ENCODE peak calls at places on chromosomes 7 and 10, in nine cellular contexts. One of them, this sample, is unnamed.

GRCh38 chr10:28833313-28833712 is 156.0 kb downstream of the BAMBI start:
- DNase-seq in A549: no peak
- DNase-seq in naive B cell: no peak
- DNase-seq in activated CD4-positive, alpha-beta T cell treated with anti-CD3 and anti-CD28 coated beads for 36 hours: no peak
- DNase-seq in psoas muscle: no peak
- DNase-seq in lower leg skin: no peak
- DNase-seq in stimulated activated CD8-positive, alpha-beta memory T cell treated with anti-CD3 and anti-CD28 coated beads, Interleukin-12 subunit alpha, Interleukin-12 subunit beta, amount 100 ng/mL, for 4 hours: no peak
- DNase-seq in OCI-M1: no peak
- DNase-seq in DMS153: no peak
- DNase-seq in this sample: no peak

GRCh38 chr7:26777383-26777782 is 87.0 kb downstream of the SKAP2 start:
- DNase-seq in A549: no peak
- DNase-seq in naive B cell: no peak
- DNase-seq in activated CD4-positive, alpha-beta T cell treated with anti-CD3 and anti-CD28 coated beads for 36 hours: no peak
- DNase-seq in psoas muscle: no peak
- DNase-seq in lower leg skin: no peak
- DNase-seq in stimulated activated CD8-positive, alpha-beta memory T cell treated with anti-CD3 and anti-CD28 coated beads, Interleukin-12 subunit alpha, Interleukin-12 subunit beta, amount 100 ng/mL, for 4 hours: no peak
- DNase-seq in OCI-M1: no peak
- DNase-seq in DMS153: no peak
- DNase-seq in this sample: no peak

GRCh38 chr7:116802784-116803183 is 59.6 kb upstream of the CAPZA2 start:
- DNase-seq in A549: peak
- DNase-seq in naive B cell: peak
- DNase-seq in activated CD4-positive, alpha-beta T cell treated with anti-CD3 and anti-CD28 coated beads for 36 hours: peak
- DNase-seq in psoas muscle: no peak
- DNase-seq in lower leg skin: no peak
- DNase-seq in stimulated activated CD8-positive, alpha-beta memory T cell treated with anti-CD3 and anti-CD28 coated beads, Interleukin-12 subunit alpha, Interleukin-12 subunit beta, amount 100 ng/mL, for 4 hours: no peak
- DNase-seq in OCI-M1: peak
- DNase-seq in DMS153: peak
- DNase-seq in this sample: peak

GRCh38 chr7:137878333-137878961 is 31.7 kb upstream of the DGKI start:
- DNase-seq in A549: no peak
- DNase-seq in naive B cell: no peak
- DNase-seq in activated CD4-positive, alpha-beta T cell treated with anti-CD3 and anti-CD28 coated beads for 36 hours: no peak
- DNase-seq in psoas muscle: peak
- DNase-seq in lower leg skin: no peak
- DNase-seq in stimulated activated CD8-positive, alpha-beta memory T cell treated with anti-CD3 and anti-CD28 coated beads, Interleukin-12 subunit alpha, Interleukin-12 subunit beta, amount 100 ng/mL, for 4 hours: no peak
- DNase-seq in OCI-M1: peak
- DNase-seq in DMS153: no peak
- DNase-seq in this sample: no peak

GRCh38 chr7:154744226-154744860 is 258.6 kb downstream of the PAXIP1 start:
- DNase-seq in A549: peak
- DNase-seq in naive B cell: no peak
- DNase-seq in activated CD4-positive, alpha-beta T cell treated with anti-CD3 and anti-CD28 coated beads for 36 hours: peak
- DNase-seq in psoas muscle: no peak
- DNase-seq in lower leg skin: no peak
- DNase-seq in stimulated activated CD8-positive, alpha-beta memory T cell treated with anti-CD3 and anti-CD28 coated beads, Interleukin-12 subunit alpha, Interleukin-12 subunit beta, amount 100 ng/mL, for 4 hours: no peak
- DNase-seq in OCI-M1: peak
- DNase-seq in DMS153: no peak
- DNase-seq in this sample: peak

GRCh38 chr10:29590598-29591415 is 44.0 kb downstream of the SVIL start:
- DNase-seq in A549: peak
- DNase-seq in naive B cell: peak
- DNase-seq in activated CD4-positive, alpha-beta T cell treated with anti-CD3 and anti-CD28 coated beads for 36 hours: no peak
- DNase-seq in psoas muscle: no peak
- DNase-seq in lower leg skin: no peak
- DNase-seq in stimulated activated CD8-positive, alpha-beta memory T cell treated with anti-CD3 and anti-CD28 coated beads, Interleukin-12 subunit alpha, Interleukin-12 subunit beta, amount 100 ng/mL, for 4 hours: no peak
- DNase-seq in OCI-M1: peak
- DNase-seq in DMS153: no peak
- DNase-seq in this sample: no peak

GRCh38 chr10:59942556-59942955 is 36.2 kb upstream of the CCDC6 start:
- DNase-seq in A549: no peak
- DNase-seq in naive B cell: no peak
- DNase-seq in activated CD4-positive, alpha-beta T cell treated with anti-CD3 and anti-CD28 coated beads for 36 hours: no peak
- DNase-seq in psoas muscle: no peak
- DNase-seq in lower leg skin: no peak
- DNase-seq in stimulated activated CD8-positive, alpha-beta memory T cell treated with anti-CD3 and anti-CD28 coated beads, Interleukin-12 subunit alpha, Interleukin-12 subunit beta, amount 100 ng/mL, for 4 hours: no peak
- DNase-seq in OCI-M1: no peak
- DNase-seq in DMS153: no peak
- DNase-seq in this sample: no peak

GRCh38 chr10:49679480-49679893 is at the start of gene C10orf53:
- DNase-seq in A549: no peak
- DNase-seq in naive B cell: no peak
- DNase-seq in activated CD4-positive, alpha-beta T cell treated with anti-CD3 and anti-CD28 coated beads for 36 hours: peak
- DNase-seq in psoas muscle: no peak
- DNase-seq in lower leg skin: no peak
- DNase-seq in stimulated activated CD8-positive, alpha-beta memory T cell treated with anti-CD3 and anti-CD28 coated beads, Interleukin-12 subunit alpha, Interleukin-12 subunit beta, amount 100 ng/mL, for 4 hours: no peak
- DNase-seq in OCI-M1: no peak
- DNase-seq in DMS153: peak
- DNase-seq in this sample: peak

GRCh38 chr7:39248693-39249090 is 271.0 kb downstream of the POU6F2 start:
- DNase-seq in A549: no peak
- DNase-seq in naive B cell: no peak
- DNase-seq in activated CD4-positive, alpha-beta T cell treated with anti-CD3 and anti-CD28 coated beads for 36 hours: no peak
- DNase-seq in psoas muscle: no peak
- DNase-seq in lower leg skin: no peak
- DNase-seq in stimulated activated CD8-positive, alpha-beta memory T cell treated with anti-CD3 and anti-CD28 coated beads, Interleukin-12 subunit alpha, Interleukin-12 subunit beta, amount 100 ng/mL, for 4 hours: no peak
- DNase-seq in OCI-M1: no peak
- DNase-seq in DMS153: no peak
- DNase-seq in this sample: no peak

GRCh38 chr7:24827027-24827426 is 69.8 kb upstream of the GSDME start:
- DNase-seq in A549: no peak
- DNase-seq in naive B cell: no peak
- DNase-seq in activated CD4-positive, alpha-beta T cell treated with anti-CD3 and anti-CD28 coated beads for 36 hours: peak
- DNase-seq in psoas muscle: no peak
- DNase-seq in lower leg skin: peak
- DNase-seq in stimulated activated CD8-positive, alpha-beta memory T cell treated with anti-CD3 and anti-CD28 coated beads, Interleukin-12 subunit alpha, Interleukin-12 subunit beta, amount 100 ng/mL, for 4 hours: no peak
- DNase-seq in OCI-M1: no peak
- DNase-seq in DMS153: no peak
- DNase-seq in this sample: no peak

GRCh38 chr10:73497623-73498022 is 1.8 kb upstream of the PPP3CB start:
- DNase-seq in A549: no peak
- DNase-seq in naive B cell: no peak
- DNase-seq in activated CD4-positive, alpha-beta T cell treated with anti-CD3 and anti-CD28 coated beads for 36 hours: no peak
- DNase-seq in psoas muscle: no peak
- DNase-seq in lower leg skin: no peak
- DNase-seq in stimulated activated CD8-positive, alpha-beta memory T cell treated with anti-CD3 and anti-CD28 coated beads, Interleukin-12 subunit alpha, Interleukin-12 subunit beta, amount 100 ng/mL, for 4 hours: no peak
- DNase-seq in OCI-M1: no peak
- DNase-seq in DMS153: no peak
- DNase-seq in this sample: peak

GRCh38 chr10:122642726-122643605 is 56.7 kb downstream of the C10orf120 start:
- DNase-seq in A549: no peak
- DNase-seq in naive B cell: no peak
- DNase-seq in activated CD4-positive, alpha-beta T cell treated with anti-CD3 and anti-CD28 coated beads for 36 hours: no peak
- DNase-seq in psoas muscle: no peak
- DNase-seq in lower leg skin: no peak
- DNase-seq in stimulated activated CD8-positive, alpha-beta memory T cell treated with anti-CD3 and anti-CD28 coated beads, Interleukin-12 subunit alpha, Interleukin-12 subunit beta, amount 100 ng/mL, for 4 hours: no peak
- DNase-seq in OCI-M1: no peak
- DNase-seq in DMS153: no peak
- DNase-seq in this sample: no peak

GRCh38 chr10:129755075-129756020 is 208.7 kb downstream of the EBF3 start:
- DNase-seq in A549: no peak
- DNase-seq in naive B cell: no peak
- DNase-seq in activated CD4-positive, alpha-beta T cell treated with anti-CD3 and anti-CD28 coated beads for 36 hours: no peak
- DNase-seq in psoas muscle: peak
- DNase-seq in lower leg skin: peak
- DNase-seq in stimulated activated CD8-positive, alpha-beta memory T cell treated with anti-CD3 and anti-CD28 coated beads, Interleukin-12 subunit alpha, Interleukin-12 subunit beta, amount 100 ng/mL, for 4 hours: no peak
- DNase-seq in OCI-M1: no peak
- DNase-seq in DMS153: no peak
- DNase-seq in this sample: no peak

GRCh38 chr10:51886438-51887068 is 187.2 kb upstream of the CSTF2T start:
- DNase-seq in A549: no peak
- DNase-seq in naive B cell: no peak
- DNase-seq in activated CD4-positive, alpha-beta T cell treated with anti-CD3 and anti-CD28 coated beads for 36 hours: no peak
- DNase-seq in psoas muscle: no peak
- DNase-seq in lower leg skin: no peak
- DNase-seq in stimulated activated CD8-positive, alpha-beta memory T cell treated with anti-CD3 and anti-CD28 coated beads, Interleukin-12 subunit alpha, Interleukin-12 subunit beta, amount 100 ng/mL, for 4 hours: no peak
- DNase-seq in OCI-M1: no peak
- DNase-seq in DMS153: no peak
- DNase-seq in this sample: no peak

GRCh38 chr7:16891338-16891737 is 9.6 kb upstream of the AGR3 start:
- DNase-seq in A549: peak
- DNase-seq in naive B cell: peak
- DNase-seq in activated CD4-positive, alpha-beta T cell treated with anti-CD3 and anti-CD28 coated beads for 36 hours: peak
- DNase-seq in psoas muscle: no peak
- DNase-seq in lower leg skin: no peak
- DNase-seq in stimulated activated CD8-positive, alpha-beta memory T cell treated with anti-CD3 and anti-CD28 coated beads, Interleukin-12 subunit alpha, Interleukin-12 subunit beta, amount 100 ng/mL, for 4 hours: no peak
- DNase-seq in OCI-M1: peak
- DNase-seq in DMS153: peak
- DNase-seq in this sample: no peak

GRCh38 chr7:55127135-55127551 is 108.3 kb downstream of the EGFR start:
- DNase-seq in A549: no peak
- DNase-seq in naive B cell: no peak
- DNase-seq in activated CD4-positive, alpha-beta T cell treated with anti-CD3 and anti-CD28 coated beads for 36 hours: no peak
- DNase-seq in psoas muscle: no peak
- DNase-seq in lower leg skin: no peak
- DNase-seq in stimulated activated CD8-positive, alpha-beta memory T cell treated with anti-CD3 and anti-CD28 coated beads, Interleukin-12 subunit alpha, Interleukin-12 subunit beta, amount 100 ng/mL, for 4 hours: no peak
- DNase-seq in OCI-M1: no peak
- DNase-seq in DMS153: no peak
- DNase-seq in this sample: no peak

GRCh38 chr10:100984670-100985177 is 2.6 kb downstream of the MRPL43 start:
- DNase-seq in A549: no peak
- DNase-seq in naive B cell: no peak
- DNase-seq in activated CD4-positive, alpha-beta T cell treated with anti-CD3 and anti-CD28 coated beads for 36 hours: no peak
- DNase-seq in psoas muscle: peak
- DNase-seq in lower leg skin: no peak
- DNase-seq in stimulated activated CD8-positive, alpha-beta memory T cell treated with anti-CD3 and anti-CD28 coated beads, Interleukin-12 subunit alpha, Interleukin-12 subunit beta, amount 100 ng/mL, for 4 hours: no peak
- DNase-seq in OCI-M1: no peak
- DNase-seq in DMS153: no peak
- DNase-seq in this sample: no peak

GRCh38 chr10:132592790-132593788 is 55.5 kb downstream of the INPP5A start:
- DNase-seq in A549: no peak
- DNase-seq in naive B cell: peak
- DNase-seq in activated CD4-positive, alpha-beta T cell treated with anti-CD3 and anti-CD28 coated beads for 36 hours: peak
- DNase-seq in psoas muscle: no peak
- DNase-seq in lower leg skin: no peak
- DNase-seq in stimulated activated CD8-positive, alpha-beta memory T cell treated with anti-CD3 and anti-CD28 coated beads, Interleukin-12 subunit alpha, Interleukin-12 subunit beta, amount 100 ng/mL, for 4 hours: no peak
- DNase-seq in OCI-M1: peak
- DNase-seq in DMS153: no peak
- DNase-seq in this sample: no peak

GRCh38 chr10:76901701-76902100 is 735.9 kb downstream of the KCNMA1 start:
- DNase-seq in A549: no peak
- DNase-seq in naive B cell: no peak
- DNase-seq in activated CD4-positive, alpha-beta T cell treated with anti-CD3 and anti-CD28 coated beads for 36 hours: no peak
- DNase-seq in psoas muscle: no peak
- DNase-seq in lower leg skin: no peak
- DNase-seq in stimulated activated CD8-positive, alpha-beta memory T cell treated with anti-CD3 and anti-CD28 coated beads, Interleukin-12 subunit alpha, Interleukin-12 subunit beta, amount 100 ng/mL, for 4 hours: no peak
- DNase-seq in OCI-M1: no peak
- DNase-seq in DMS153: no peak
- DNase-seq in this sample: no peak

GRCh38 chr7:140281960-140282359 is 105.2 kb upstream of the KDM7A start:
- DNase-seq in A549: no peak
- DNase-seq in naive B cell: no peak
- DNase-seq in activated CD4-positive, alpha-beta T cell treated with anti-CD3 and anti-CD28 coated beads for 36 hours: no peak
- DNase-seq in psoas muscle: no peak
- DNase-seq in lower leg skin: no peak
- DNase-seq in stimulated activated CD8-positive, alpha-beta memory T cell treated with anti-CD3 and anti-CD28 coated beads, Interleukin-12 subunit alpha, Interleukin-12 subunit beta, amount 100 ng/mL, for 4 hours: no peak
- DNase-seq in OCI-M1: no peak
- DNase-seq in DMS153: no peak
- DNase-seq in this sample: no peak

GRCh38 chr7:12028508-12028907 is 182.6 kb upstream of the TMEM106B start:
- DNase-seq in A549: no peak
- DNase-seq in naive B cell: no peak
- DNase-seq in activated CD4-positive, alpha-beta T cell treated with anti-CD3 and anti-CD28 coated beads for 36 hours: no peak
- DNase-seq in psoas muscle: no peak
- DNase-seq in lower leg skin: no peak
- DNase-seq in stimulated activated CD8-positive, alpha-beta memory T cell treated with anti-CD3 and anti-CD28 coated beads, Interleukin-12 subunit alpha, Interleukin-12 subunit beta, amount 100 ng/mL, for 4 hours: no peak
- DNase-seq in OCI-M1: no peak
- DNase-seq in DMS153: no peak
- DNase-seq in this sample: no peak

GRCh38 chr7:85659364-85659763 is 472.5 kb upstream of the SEMA3D start:
- DNase-seq in A549: no peak
- DNase-seq in naive B cell: no peak
- DNase-seq in activated CD4-positive, alpha-beta T cell treated with anti-CD3 and anti-CD28 coated beads for 36 hours: no peak
- DNase-seq in psoas muscle: no peak
- DNase-seq in lower leg skin: no peak
- DNase-seq in stimulated activated CD8-positive, alpha-beta memory T cell treated with anti-CD3 and anti-CD28 coated beads, Interleukin-12 subunit alpha, Interleukin-12 subunit beta, amount 100 ng/mL, for 4 hours: no peak
- DNase-seq in OCI-M1: no peak
- DNase-seq in DMS153: no peak
- DNase-seq in this sample: no peak

GRCh38 chr10:80760914-80761371 is 223.2 kb downstream of the SH2D4B start:
- DNase-seq in A549: no peak
- DNase-seq in naive B cell: no peak
- DNase-seq in activated CD4-positive, alpha-beta T cell treated with anti-CD3 and anti-CD28 coated beads for 36 hours: no peak
- DNase-seq in psoas muscle: no peak
- DNase-seq in lower leg skin: no peak
- DNase-seq in stimulated activated CD8-positive, alpha-beta memory T cell treated with anti-CD3 and anti-CD28 coated beads, Interleukin-12 subunit alpha, Interleukin-12 subunit beta, amount 100 ng/mL, for 4 hours: no peak
- DNase-seq in OCI-M1: no peak
- DNase-seq in DMS153: no peak
- DNase-seq in this sample: no peak

GRCh38 chr10:58952162-58952561 is 224.3 kb upstream of the PHYHIPL start:
- DNase-seq in A549: no peak
- DNase-seq in naive B cell: no peak
- DNase-seq in activated CD4-positive, alpha-beta T cell treated with anti-CD3 and anti-CD28 coated beads for 36 hours: no peak
- DNase-seq in psoas muscle: no peak
- DNase-seq in lower leg skin: peak
- DNase-seq in stimulated activated CD8-positive, alpha-beta memory T cell treated with anti-CD3 and anti-CD28 coated beads, Interleukin-12 subunit alpha, Interleukin-12 subunit beta, amount 100 ng/mL, for 4 hours: no peak
- DNase-seq in OCI-M1: no peak
- DNase-seq in DMS153: no peak
- DNase-seq in this sample: no peak

GRCh38 chr7:8060241-8060640 is 91.6 kb downstream of the GLCCI1 start:
- DNase-seq in A549: no peak
- DNase-seq in naive B cell: no peak
- DNase-seq in activated CD4-positive, alpha-beta T cell treated with anti-CD3 and anti-CD28 coated beads for 36 hours: no peak
- DNase-seq in psoas muscle: no peak
- DNase-seq in lower leg skin: no peak
- DNase-seq in stimulated activated CD8-positive, alpha-beta memory T cell treated with anti-CD3 and anti-CD28 coated beads, Interleukin-12 subunit alpha, Interleukin-12 subunit beta, amount 100 ng/mL, for 4 hours: no peak
- DNase-seq in OCI-M1: no peak
- DNase-seq in DMS153: no peak
- DNase-seq in this sample: no peak

This sample was measured in stimulated activated effector memory CD8-positive, alpha-beta T cell treated with anti-CD3 and anti-CD28 coated beads, Interleukin-12 subunit alpha, Interleukin-12 subunit beta, amount 100 ng/mL, for 72 hours.